ENCODE peak calls at places on chromosomes 13 and 19, in six cellular contexts. One of them, this sample, is unnamed.
A peak's percentile ranks its signal among the peaks of the same experiment; 100 is the strongest.

GRCh38 chr19:10292789-10293636 is 3.3 kb downstream of the ICAM5 start:
- DNase-seq in stimulated activated CD4-positive, alpha-beta T cell treated with anti-CD3 and anti-CD28 coated beads, Interleukin-4, amount 100 ng/mL, for 24 hours: no peak
- DNase-seq in ovary: no peak
- DNase-seq in coronary artery: no peak
- DNase-seq in nucleus accumbens: no peak
- DNase-seq in stimulated activated CD8-positive, alpha-beta memory T cell treated with anti-CD3 and anti-CD28 coated beads, Interleukin-7, amount 100 ng/mL, for 24 hours: no peak
- DNase-seq in this sample: no peak

GRCh38 chr19:16386619-16387240 is 62.1 kb downstream of the KLF2 start:
- DNase-seq in stimulated activated CD4-positive, alpha-beta T cell treated with anti-CD3 and anti-CD28 coated beads, Interleukin-4, amount 100 ng/mL, for 24 hours: peak; percentile 57
- DNase-seq in ovary: peak; percentile 47
- DNase-seq in coronary artery: no peak
- DNase-seq in nucleus accumbens: peak; percentile 24
- DNase-seq in stimulated activated CD8-positive, alpha-beta memory T cell treated with anti-CD3 and anti-CD28 coated beads, Interleukin-7, amount 100 ng/mL, for 24 hours: no peak
- DNase-seq in this sample: no peak

GRCh38 chr19:45492627-45493470 is 4.0 kb downstream of the RTN2 start:
- DNase-seq in stimulated activated CD4-positive, alpha-beta T cell treated with anti-CD3 and anti-CD28 coated beads, Interleukin-4, amount 100 ng/mL, for 24 hours: no peak
- DNase-seq in ovary: no peak
- DNase-seq in coronary artery: no peak
- DNase-seq in nucleus accumbens: peak; percentile 21
- DNase-seq in stimulated activated CD8-positive, alpha-beta memory T cell treated with anti-CD3 and anti-CD28 coated beads, Interleukin-7, amount 100 ng/mL, for 24 hours: no peak
- DNase-seq in this sample: no peak

GRCh38 chr13:42047561-42048322 is 706 bp upstream of the DGKH start:
- DNase-seq in stimulated activated CD4-positive, alpha-beta T cell treated with anti-CD3 and anti-CD28 coated beads, Interleukin-4, amount 100 ng/mL, for 24 hours: peak; percentile 27
- DNase-seq in ovary: peak; percentile 48
- DNase-seq in coronary artery: peak; percentile 77
- DNase-seq in nucleus accumbens: peak; percentile 40
- DNase-seq in stimulated activated CD8-positive, alpha-beta memory T cell treated with anti-CD3 and anti-CD28 coated beads, Interleukin-7, amount 100 ng/mL, for 24 hours: no peak
- DNase-seq in this sample: peak; percentile 33

GRCh38 chr13:20610006-20610405 is 43.0 kb downstream of the IFT88 start:
- DNase-seq in stimulated activated CD4-positive, alpha-beta T cell treated with anti-CD3 and anti-CD28 coated beads, Interleukin-4, amount 100 ng/mL, for 24 hours: no peak
- DNase-seq in ovary: no peak
- DNase-seq in coronary artery: no peak
- DNase-seq in nucleus accumbens: no peak
- DNase-seq in stimulated activated CD8-positive, alpha-beta memory T cell treated with anti-CD3 and anti-CD28 coated beads, Interleukin-7, amount 100 ng/mL, for 24 hours: no peak
- DNase-seq in this sample: no peak

GRCh38 chr13:65606622-65607021 is 1623.5 kb downstream of the PCDH9 start:
- DNase-seq in stimulated activated CD4-positive, alpha-beta T cell treated with anti-CD3 and anti-CD28 coated beads, Interleukin-4, amount 100 ng/mL, for 24 hours: no peak
- DNase-seq in ovary: no peak
- DNase-seq in coronary artery: no peak
- DNase-seq in nucleus accumbens: no peak
- DNase-seq in stimulated activated CD8-positive, alpha-beta memory T cell treated with anti-CD3 and anti-CD28 coated beads, Interleukin-7, amount 100 ng/mL, for 24 hours: no peak
- DNase-seq in this sample: no peak

GRCh38 chr19:10295847-10296591 is 6.3 kb downstream of the ICAM5 start:
- DNase-seq in stimulated activated CD4-positive, alpha-beta T cell treated with anti-CD3 and anti-CD28 coated beads, Interleukin-4, amount 100 ng/mL, for 24 hours: no peak
- DNase-seq in ovary: no peak
- DNase-seq in coronary artery: no peak
- DNase-seq in nucleus accumbens: no peak
- DNase-seq in stimulated activated CD8-positive, alpha-beta memory T cell treated with anti-CD3 and anti-CD28 coated beads, Interleukin-7, amount 100 ng/mL, for 24 hours: no peak
- DNase-seq in this sample: no peak

GRCh38 chr13:48094404-48094780 is 512 bp downstream of the MED4 start:
- DNase-seq in stimulated activated CD4-positive, alpha-beta T cell treated with anti-CD3 and anti-CD28 coated beads, Interleukin-4, amount 100 ng/mL, for 24 hours: no peak
- DNase-seq in ovary: no peak
- DNase-seq in coronary artery: no peak
- DNase-seq in nucleus accumbens: peak; percentile 57
- DNase-seq in stimulated activated CD8-positive, alpha-beta memory T cell treated with anti-CD3 and anti-CD28 coated beads, Interleukin-7, amount 100 ng/mL, for 24 hours: no peak
- DNase-seq in this sample: no peak

GRCh38 chr13:112917056-112917664 is 51.9 kb upstream of the MCF2L start:
- DNase-seq in stimulated activated CD4-positive, alpha-beta T cell treated with anti-CD3 and anti-CD28 coated beads, Interleukin-4, amount 100 ng/mL, for 24 hours: no peak
- DNase-seq in ovary: no peak
- DNase-seq in coronary artery: no peak
- DNase-seq in nucleus accumbens: no peak
- DNase-seq in stimulated activated CD8-positive, alpha-beta memory T cell treated with anti-CD3 and anti-CD28 coated beads, Interleukin-7, amount 100 ng/mL, for 24 hours: no peak
- DNase-seq in this sample: no peak

GRCh38 chr19:17323274-17323972 is 11.2 kb downstream of the ANO8 start:
- DNase-seq in stimulated activated CD4-positive, alpha-beta T cell treated with anti-CD3 and anti-CD28 coated beads, Interleukin-4, amount 100 ng/mL, for 24 hours: no peak
- DNase-seq in ovary: no peak
- DNase-seq in coronary artery: no peak
- DNase-seq in nucleus accumbens: no peak
- DNase-seq in stimulated activated CD8-positive, alpha-beta memory T cell treated with anti-CD3 and anti-CD28 coated beads, Interleukin-7, amount 100 ng/mL, for 24 hours: no peak
- DNase-seq in this sample: no peak

GRCh38 chr19:6556480-6556879 is 25.7 kb downstream of the TNFSF9 start:
- DNase-seq in stimulated activated CD4-positive, alpha-beta T cell treated with anti-CD3 and anti-CD28 coated beads, Interleukin-4, amount 100 ng/mL, for 24 hours: no peak
- DNase-seq in ovary: no peak
- DNase-seq in coronary artery: no peak
- DNase-seq in nucleus accumbens: no peak
- DNase-seq in stimulated activated CD8-positive, alpha-beta memory T cell treated with anti-CD3 and anti-CD28 coated beads, Interleukin-7, amount 100 ng/mL, for 24 hours: no peak
- DNase-seq in this sample: no peak

GRCh38 chr13:27463500-27463899 is 13.1 kb upstream of the MTIF3 start:
- DNase-seq in stimulated activated CD4-positive, alpha-beta T cell treated with anti-CD3 and anti-CD28 coated beads, Interleukin-4, amount 100 ng/mL, for 24 hours: no peak
- DNase-seq in ovary: no peak
- DNase-seq in coronary artery: no peak
- DNase-seq in nucleus accumbens: no peak
- DNase-seq in stimulated activated CD8-positive, alpha-beta memory T cell treated with anti-CD3 and anti-CD28 coated beads, Interleukin-7, amount 100 ng/mL, for 24 hours: no peak
- DNase-seq in this sample: no peak

GRCh38 chr13:54301085-54301484 is 1272.5 kb downstream of the OLFM4 start:
- DNase-seq in stimulated activated CD4-positive, alpha-beta T cell treated with anti-CD3 and anti-CD28 coated beads, Interleukin-4, amount 100 ng/mL, for 24 hours: no peak
- DNase-seq in ovary: no peak
- DNase-seq in coronary artery: no peak
- DNase-seq in nucleus accumbens: no peak
- DNase-seq in stimulated activated CD8-positive, alpha-beta memory T cell treated with anti-CD3 and anti-CD28 coated beads, Interleukin-7, amount 100 ng/mL, for 24 hours: no peak
- DNase-seq in this sample: no peak

GRCh38 chr19:43561144-43561970 is 14.0 kb downstream of the XRCC1 start:
- DNase-seq in stimulated activated CD4-positive, alpha-beta T cell treated with anti-CD3 and anti-CD28 coated beads, Interleukin-4, amount 100 ng/mL, for 24 hours: no peak
- DNase-seq in ovary: no peak
- DNase-seq in coronary artery: no peak
- DNase-seq in nucleus accumbens: no peak
- DNase-seq in stimulated activated CD8-positive, alpha-beta memory T cell treated with anti-CD3 and anti-CD28 coated beads, Interleukin-7, amount 100 ng/mL, for 24 hours: no peak
- DNase-seq in this sample: no peak

GRCh38 chr19:1147934-1148549 is 26.0 kb downstream of the SBNO2 start:
- DNase-seq in stimulated activated CD4-positive, alpha-beta T cell treated with anti-CD3 and anti-CD28 coated beads, Interleukin-4, amount 100 ng/mL, for 24 hours: no peak
- DNase-seq in ovary: no peak
- DNase-seq in coronary artery: no peak
- DNase-seq in nucleus accumbens: no peak
- DNase-seq in stimulated activated CD8-positive, alpha-beta memory T cell treated with anti-CD3 and anti-CD28 coated beads, Interleukin-7, amount 100 ng/mL, for 24 hours: no peak
- DNase-seq in this sample: no peak

GRCh38 chr13:59680429-59681024 is 483.2 kb downstream of the DIAPH3 start:
- DNase-seq in stimulated activated CD4-positive, alpha-beta T cell treated with anti-CD3 and anti-CD28 coated beads, Interleukin-4, amount 100 ng/mL, for 24 hours: no peak
- DNase-seq in ovary: no peak
- DNase-seq in coronary artery: no peak
- DNase-seq in nucleus accumbens: no peak
- DNase-seq in stimulated activated CD8-positive, alpha-beta memory T cell treated with anti-CD3 and anti-CD28 coated beads, Interleukin-7, amount 100 ng/mL, for 24 hours: no peak
- DNase-seq in this sample: no peak

GRCh38 chr19:42433503-42434260 is 6.5 kb upstream of the LIPE start:
- DNase-seq in stimulated activated CD4-positive, alpha-beta T cell treated with anti-CD3 and anti-CD28 coated beads, Interleukin-4, amount 100 ng/mL, for 24 hours: peak; percentile 74
- DNase-seq in ovary: peak; percentile 58
- DNase-seq in coronary artery: no peak
- DNase-seq in nucleus accumbens: peak; percentile 81
- DNase-seq in stimulated activated CD8-positive, alpha-beta memory T cell treated with anti-CD3 and anti-CD28 coated beads, Interleukin-7, amount 100 ng/mL, for 24 hours: no peak
- DNase-seq in this sample: no peak

GRCh38 chr19:42201489-42202289 is 15.8 kb downstream of the DEDD2 start:
- DNase-seq in stimulated activated CD4-positive, alpha-beta T cell treated with anti-CD3 and anti-CD28 coated beads, Interleukin-4, amount 100 ng/mL, for 24 hours: peak; percentile 39
- DNase-seq in ovary: no peak
- DNase-seq in coronary artery: no peak
- DNase-seq in nucleus accumbens: no peak
- DNase-seq in stimulated activated CD8-positive, alpha-beta memory T cell treated with anti-CD3 and anti-CD28 coated beads, Interleukin-7, amount 100 ng/mL, for 24 hours: no peak
- DNase-seq in this sample: no peak

GRCh38 chr19:6005321-6006069 is 27.6 kb upstream of the RANBP3 start:
- DNase-seq in stimulated activated CD4-positive, alpha-beta T cell treated with anti-CD3 and anti-CD28 coated beads, Interleukin-4, amount 100 ng/mL, for 24 hours: no peak
- DNase-seq in ovary: no peak
- DNase-seq in coronary artery: peak; percentile 55
- DNase-seq in nucleus accumbens: no peak
- DNase-seq in stimulated activated CD8-positive, alpha-beta memory T cell treated with anti-CD3 and anti-CD28 coated beads, Interleukin-7, amount 100 ng/mL, for 24 hours: no peak
- DNase-seq in this sample: no peak

GRCh38 chr13:40132249-40132648 is 476.8 kb downstream of the COG6 start:
- DNase-seq in stimulated activated CD4-positive, alpha-beta T cell treated with anti-CD3 and anti-CD28 coated beads, Interleukin-4, amount 100 ng/mL, for 24 hours: peak; percentile 23
- DNase-seq in ovary: no peak
- DNase-seq in coronary artery: no peak
- DNase-seq in nucleus accumbens: no peak
- DNase-seq in stimulated activated CD8-positive, alpha-beta memory T cell treated with anti-CD3 and anti-CD28 coated beads, Interleukin-7, amount 100 ng/mL, for 24 hours: no peak
- DNase-seq in this sample: no peak

GRCh38 chr13:97030705-97031452 is 36.6 kb upstream of the OXGR1 start:
- DNase-seq in stimulated activated CD4-positive, alpha-beta T cell treated with anti-CD3 and anti-CD28 coated beads, Interleukin-4, amount 100 ng/mL, for 24 hours: no peak
- DNase-seq in ovary: no peak
- DNase-seq in coronary artery: no peak
- DNase-seq in nucleus accumbens: no peak
- DNase-seq in stimulated activated CD8-positive, alpha-beta memory T cell treated with anti-CD3 and anti-CD28 coated beads, Interleukin-7, amount 100 ng/mL, for 24 hours: no peak
- DNase-seq in this sample: no peak